ENCODE peak calls at places on chromosomes 7 and 10, in four cellular contexts. One of them, this sample, is unnamed.

GRCh38 chr10:132880148-132880981 is 62.0 kb downstream of the CFAP46 start:
- DNase-seq in GM23248: no peak
- DNase-seq in body of pancreas: no peak
- DNase-seq in A549: no peak
- DNase-seq in this sample: no peak

GRCh38 chr10:132446661-132447445 is 49.9 kb downstream of the PWWP2B start:
- DNase-seq in GM23248: peak; percentile 57
- DNase-seq in body of pancreas: peak; percentile 86
- DNase-seq in A549: peak; percentile 87
- DNase-seq in this sample: no peak

GRCh38 chr7:47503283-47503682 is 78.6 kb downstream of the TNS3 start:
- DNase-seq in GM23248: peak; percentile 78
- DNase-seq in body of pancreas: no peak
- DNase-seq in A549: no peak
- DNase-seq in this sample: no peak

GRCh38 chr10:80313523-80313922 is 24.1 kb upstream of the MAT1A start:
- DNase-seq in GM23248: no peak
- DNase-seq in body of pancreas: no peak
- DNase-seq in A549: no peak
- DNase-seq in this sample: no peak

GRCh38 chr7:93736970-93737369 is 153.6 kb downstream of the TFPI2 start:
- DNase-seq in GM23248: peak; percentile 3
- DNase-seq in body of pancreas: no peak
- DNase-seq in A549: no peak
- DNase-seq in this sample: no peak

GRCh38 chr10:128956149-128956548 is 510.9 kb upstream of the MGMT start:
- DNase-seq in GM23248: no peak
- DNase-seq in body of pancreas: no peak
- DNase-seq in A549: no peak
- DNase-seq in this sample: no peak

GRCh38 chr7:140533394-140533872 is 54.1 kb upstream of the MKRN1 start:
- DNase-seq in GM23248: no peak
- DNase-seq in body of pancreas: peak; percentile 19
- DNase-seq in A549: no peak
- DNase-seq in this sample: peak; percentile 81

GRCh38 chr10:62779487-62780248 is 24.9 kb upstream of the ADO start:
- DNase-seq in GM23248: peak; percentile 69
- DNase-seq in body of pancreas: peak; percentile 39
- DNase-seq in A549: no peak
- DNase-seq in this sample: no peak

GRCh38 chr7:8751557-8752231 is 318.3 kb downstream of the NXPH1 start:
- DNase-seq in GM23248: no peak
- DNase-seq in body of pancreas: no peak
- DNase-seq in A549: no peak
- DNase-seq in this sample: no peak

GRCh38 chr10:29517352-29517923 is 117.3 kb downstream of the SVIL start:
- DNase-seq in GM23248: peak; percentile 61
- DNase-seq in body of pancreas: peak; percentile 36
- DNase-seq in A549: peak; percentile 46
- DNase-seq in this sample: no peak

GRCh38 chr10:104614245-104614831 is 26.8 kb upstream of the SORCS3 start:
- DNase-seq in GM23248: peak; percentile 57
- DNase-seq in body of pancreas: no peak
- DNase-seq in A549: peak; percentile 38
- DNase-seq in this sample: no peak

GRCh38 chr7:26365897-26366267 is 74.2 kb downstream of the SNX10 start:
- DNase-seq in GM23248: no peak
- DNase-seq in body of pancreas: no peak
- DNase-seq in A549: no peak
- DNase-seq in this sample: no peak

GRCh38 chr10:133608855-133609254 is 17.7 kb downstream of the FRG2B start:
- DNase-seq in GM23248: peak; percentile 59
- DNase-seq in body of pancreas: no peak
- DNase-seq in A549: peak; percentile 25
- DNase-seq in this sample: no peak

GRCh38 chr7:82091126-82091682 is 321.4 kb upstream of the HGF start:
- DNase-seq in GM23248: no peak
- DNase-seq in body of pancreas: no peak
- DNase-seq in A549: no peak
- DNase-seq in this sample: no peak

GRCh38 chr7:51031216-51031615 is 248.5 kb upstream of the GRB10 start:
- DNase-seq in GM23248: no peak
- DNase-seq in body of pancreas: peak; percentile 94
- DNase-seq in A549: no peak
- DNase-seq in this sample: no peak

GRCh38 chr7:102024769-102025391 is 207.5 kb downstream of the CUX1 start:
- DNase-seq in GM23248: no peak
- DNase-seq in body of pancreas: no peak
- DNase-seq in A549: peak; percentile 41
- DNase-seq in this sample: no peak

GRCh38 chr7:28855538-28856217 is 102.5 kb downstream of the TRIL start:
- DNase-seq in GM23248: peak; percentile 98
- DNase-seq in body of pancreas: peak; percentile 39
- DNase-seq in A549: peak; percentile 65
- DNase-seq in this sample: no peak

GRCh38 chr7:36272211-36272566 is 117.5 kb upstream of the ANLN start:
- DNase-seq in GM23248: no peak
- DNase-seq in body of pancreas: no peak
- DNase-seq in A549: no peak
- DNase-seq in this sample: no peak

GRCh38 chr7:158377800-158378623 is 209.6 kb downstream of the PTPRN2 start:
- DNase-seq in GM23248: no peak
- DNase-seq in body of pancreas: peak; percentile 87
- DNase-seq in A549: no peak
- DNase-seq in this sample: no peak

GRCh38 chr7:142940968-142941535 is 1.8 kb downstream of the LLCFC1 start:
- DNase-seq in GM23248: no peak
- DNase-seq in body of pancreas: peak; percentile 43
- DNase-seq in A549: no peak
- DNase-seq in this sample: no peak

GRCh38 chr10:74113546-74113945 is 37.1 kb downstream of the AP3M1 start:
- DNase-seq in GM23248: peak; percentile 62
- DNase-seq in body of pancreas: no peak
- DNase-seq in A549: no peak
- DNase-seq in this sample: no peak

GRCh38 chr10:18478354-18478753 is 173.0 kb downstream of the NSUN6 start:
- DNase-seq in GM23248: no peak
- DNase-seq in body of pancreas: no peak
- DNase-seq in A549: no peak
- DNase-seq in this sample: no peak

GRCh38 chr10:49163741-49164140 is 24.4 kb downstream of the TMEM273 start:
- DNase-seq in GM23248: peak; percentile 93
- DNase-seq in body of pancreas: no peak
- DNase-seq in A549: no peak
- DNase-seq in this sample: no peak

GRCh38 chr10:104406715-104407517 is 53.3 kb downstream of the CFAP58 start:
- DNase-seq in GM23248: peak; percentile 78
- DNase-seq in body of pancreas: no peak
- DNase-seq in A549: peak; percentile 35
- DNase-seq in this sample: no peak

GRCh38 chr10:75683158-75683557 is 251.7 kb downstream of the LRMDA start:
- DNase-seq in GM23248: no peak
- DNase-seq in body of pancreas: no peak
- DNase-seq in A549: no peak
- DNase-seq in this sample: no peak

GRCh38 chr10:86698207-86698940 is 30.1 kb downstream of the LDB3 start:
- DNase-seq in GM23248: no peak
- DNase-seq in body of pancreas: peak; percentile 13
- DNase-seq in A549: no peak
- DNase-seq in this sample: no peak

DNA sequence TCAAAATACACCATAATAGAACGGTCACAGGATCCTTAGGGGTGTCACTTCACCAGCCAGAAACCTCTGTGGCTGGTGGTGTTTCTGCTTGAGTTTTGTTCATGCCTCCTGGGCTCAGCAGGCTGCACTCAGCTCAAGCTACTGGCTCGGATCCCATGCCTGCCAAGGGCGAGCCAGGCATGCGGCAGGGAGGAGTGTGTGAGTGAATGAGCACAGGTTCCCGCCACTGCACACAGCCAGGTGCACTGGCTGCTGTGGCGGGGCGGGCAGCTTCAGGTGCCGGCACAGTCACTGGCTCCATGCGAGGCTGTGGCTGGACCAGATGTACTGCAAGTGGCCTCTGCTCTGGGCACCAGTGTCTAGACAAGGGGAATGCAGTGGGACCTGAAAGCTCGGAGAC is 29.5 kb downstream of the CLDN12 start:
- DNase-seq in GM23248: no peak
- DNase-seq in body of pancreas: no peak
- DNase-seq in A549: no peak
- DNase-seq in this sample: no peak
- H3K27ac ChIP-seq in GM23248: no peak overlapping the region
- H3K27ac ChIP-seq in body of pancreas: no peak overlapping the region
- H3K27ac ChIP-seq in A549: no peak overlapping the region
- H3K27ac ChIP-seq in this sample: no peak overlapping the region

GRCh38 chr10:47104786-47105385 is 193.7 kb downstream of the PTPN20 start:
- DNase-seq in GM23248: no peak
- DNase-seq in body of pancreas: peak; percentile 37
- DNase-seq in A549: no peak
- DNase-seq in this sample: no peak
- H3K4me1 ChIP-seq in GM23248: peaks cover 6% of the 10 kb centered on the region
- H3K4me1 ChIP-seq in body of pancreas: no peaks in the 10 kb centered on the region
- H3K4me1 ChIP-seq in A549: no peaks in the 10 kb centered on the region
- H3K4me1 ChIP-seq in this sample: no peaks in the 10 kb centered on the region

DNA sequence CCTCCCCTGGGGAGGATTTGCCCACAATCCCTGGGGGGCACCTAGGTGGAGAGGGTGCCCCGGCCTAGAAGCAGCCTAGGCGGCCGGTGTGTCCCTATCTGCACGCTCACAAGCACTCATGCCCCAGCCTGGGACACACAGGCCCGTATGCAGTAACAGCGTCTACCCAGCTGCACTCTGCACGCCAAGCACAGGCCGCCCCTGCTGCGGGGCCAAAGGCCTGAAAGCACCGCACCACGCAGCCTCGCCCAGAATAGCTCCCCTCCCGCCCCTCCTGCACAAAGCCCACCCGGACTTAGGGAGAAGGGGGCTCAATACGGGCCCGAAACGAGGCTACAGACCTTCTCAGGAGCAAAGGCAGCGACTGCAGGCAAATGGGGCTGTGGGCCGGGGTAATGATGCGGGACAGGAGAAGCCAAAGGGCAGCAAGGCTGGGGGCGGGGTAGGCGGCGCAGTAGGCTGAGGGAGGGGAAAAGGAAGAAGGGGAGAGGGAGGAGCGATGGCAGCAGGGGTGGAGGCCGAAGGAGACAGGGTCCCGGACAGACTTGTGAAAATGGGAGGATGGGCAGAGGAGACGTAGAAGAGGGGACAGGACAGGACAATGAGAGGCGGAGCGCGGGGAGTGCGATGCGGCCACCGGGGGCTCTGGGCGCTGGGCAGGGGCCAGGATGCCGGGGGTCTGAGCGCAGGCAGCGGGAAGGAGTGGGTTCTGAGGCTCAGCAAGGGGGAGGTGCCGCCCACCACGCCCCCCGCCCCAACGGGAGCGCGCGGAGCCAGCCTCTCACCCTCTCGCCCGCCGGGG is 544 bp downstream of the GPRIN2 start:
- DNase-seq in GM23248: no peak
- DNase-seq in body of pancreas: peak; percentile 36
- DNase-seq in A549: peak; percentile 69
- DNase-seq in this sample: peak; percentile 26
- H3K27ac ChIP-seq in GM23248: no peak overlapping the region
- H3K27ac ChIP-seq in body of pancreas: peak overlapping the region; percentile 9
- H3K27ac ChIP-seq in A549: peak overlapping the region; percentile 89
- H3K27ac ChIP-seq in this sample: no peak overlapping the region

DNA sequence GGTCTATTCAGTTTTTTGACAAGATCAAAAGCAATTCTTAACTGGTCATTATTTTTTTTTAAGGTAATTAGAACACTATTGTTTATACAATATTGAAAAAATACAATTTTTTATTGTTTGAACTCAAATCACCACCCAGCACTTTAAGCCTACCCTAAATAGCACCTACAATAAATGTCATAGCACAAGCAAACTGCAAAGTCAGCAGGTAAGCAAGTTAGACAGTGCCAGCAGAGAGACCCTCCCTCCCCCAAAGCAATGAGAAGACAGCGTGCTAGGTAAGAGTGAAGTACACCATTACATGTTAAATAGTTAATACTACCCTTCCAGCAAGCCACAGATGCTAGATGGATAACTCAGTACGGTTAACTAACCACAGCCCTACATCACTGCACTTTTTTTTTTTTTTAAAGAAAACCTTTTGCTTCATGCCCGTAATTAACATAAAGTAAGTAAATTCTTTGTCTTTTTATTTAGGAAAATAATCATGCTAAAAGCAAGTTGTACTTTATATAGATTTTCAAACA is 120.0 kb downstream of the UBE2H start:
- DNase-seq in GM23248: no peak
- DNase-seq in body of pancreas: no peak
- DNase-seq in A549: no peak
- DNase-seq in this sample: no peak
- H3K4me1 ChIP-seq in GM23248: peaks cover 27% of the 10 kb centered on the region
- H3K4me1 ChIP-seq in body of pancreas: peaks cover 33% of the 10 kb centered on the region
- H3K4me1 ChIP-seq in A549: peaks cover 39% of the 10 kb centered on the region
- H3K4me1 ChIP-seq in this sample: peaks cover 12% of the 10 kb centered on the region